ENCODE peak calls at places on chromosome 7, in nine cellular contexts. S is activated CD4-positive, alpha-beta T cell treated with anti-CD3 and anti-CD28 coated beads, Interleukin-2, amount 10 ng/mL, durations not matched to agents 7 days and 5 days; F is naive thymus-derived CD4-positive, alpha-beta T cell; C is GM12865; D is MCF 10A; M is effector memory CD8-positive, alpha-beta T cell; L is stimulated activated CD4-positive, alpha-beta T cell treated with anti-CD3 and anti-CD28 coated beads, Interleukin-4, amount 100 ng/mL, for 1 hour; O is activated naive CD8-positive, alpha-beta T cell treated with anti-CD3 and anti-CD28 coated beads for 36 hours; P is NCI-H2081 treated with DMSO at 0.1 percent for 48 hours. R is an unnamed sample.

GRCh38 chr7:106979551-106980357 is 64.8 kb upstream of the PRKAR2B start:
- DNase-seq in D (no peak), F (no peak), C (no peak), S (no peak), L (no peak), M (no peak), O (no peak), P (no peak), R (no peak)

GRCh38 chr7:106417273-106417902 is 132.6 kb upstream of the NAMPT start:
- DNase-seq in P (no peak), M (no peak), C (no peak), L (no peak), S (no peak), F (no peak), O (no peak), D (peak), R (no peak)

GRCh38 chr7:44077061-44077460 is 5.3 kb downstream of the POLM start:
- DNase-seq in L (no peak), F (no peak), M (no peak), S (no peak), C (no peak), O (no peak), P (no peak), D (no peak), R (no peak)

GRCh38 chr7:137142376-137142775 is 201.2 kb downstream of the PTN start:
- DNase-seq in F (no peak), C (no peak), O (no peak), S (no peak), D (peak), M (no peak), L (no peak), P (no peak), R (no peak)

GRCh38 chr7:151697515-151697895 is 177.8 kb upstream of the RHEB start:
- DNase-seq in L (no peak), D (no peak), C (no peak), M (no peak), O (no peak), F (no peak), S (no peak), P (no peak), R (no peak)

GRCh38 chr7:5396542-5396941 is 27.1 kb downstream of the TNRC18 start:
- DNase-seq in C (peak), F (peak), L (peak), D (peak), P (no peak), O (peak), M (peak), S (peak), R (peak)

GRCh38 chr7:141356096-141356495 is 195.1 kb upstream of the AGK start:
- DNase-seq in O (no peak), C (no peak), S (no peak), P (no peak), F (no peak), D (peak), L (no peak), M (no peak), R (no peak)

GRCh38 chr7:151591866-151592265 is 72.2 kb upstream of the RHEB start:
- DNase-seq in D (no peak), F (no peak), S (no peak), M (no peak), C (no peak), O (no peak), P (no peak), L (no peak), R (no peak)

GRCh38 chr7:130491841-130492518 is at the start of gene MEST:
- DNase-seq in S (no peak), C (peak), O (peak), P (no peak), M (no peak), F (no peak), L (peak), D (no peak), R (no peak)

GRCh38 chr7:139575338-139575680 is 51.8 kb downstream of the CLEC2L start:
- DNase-seq in P (no peak), L (no peak), M (no peak), O (no peak), D (no peak), C (no peak), F (no peak), S (no peak), R (no peak)

GRCh38 chr7:128343554-128344430 is at the start of gene RBM28:
- DNase-seq in L (peak), S (peak), O (peak), D (peak), C (peak), P (peak), F (peak), M (peak), R (peak)

GRCh38 chr7:47461161-47461560 is 120.8 kb downstream of the TNS3 start:
- DNase-seq in F (no peak), C (no peak), P (no peak), S (no peak), O (no peak), M (no peak), D (no peak), L (no peak), R (no peak)